ENCODE peak calls at places on chromosomes 6 and 20, in nine cellular contexts. B is stimulated activated CD8-positive, alpha-beta memory T cell treated with anti-CD3 and anti-CD28 coated beads, Interleukin-15, amount 100 ng/mL, for 24 hours; P is endothelial cell of umbilical vein; C is H54; G is activated T-cell treated with anti-CD3 and anti-CD28 coated beads for 24 hours; H is A549; X is NCI-H2081; R is RKO; I is RWPE1. O is an unnamed sample.

GRCh38 chr6:53064726-53065265 is 408 bp upstream of the FBXO9 start:
- DNase-seq in B (peak; percentile 67), P (peak; percentile 98), C (peak; percentile 96), G (peak; percentile 94), H (peak; percentile 96), X (peak; percentile 92), R (peak; percentile 98), I (peak; percentile 92), O (peak; percentile 98)

GRCh38 chr20:23046431-23046830 is 3.0 kb downstream of the THBD start:
- DNase-seq in B (no peak), P (no peak), C (no peak), G (no peak), H (no peak), X (no peak), R (no peak), I (no peak), O (no peak)

GRCh38 chr20:64077541-64077875 is 1.8 kb downstream of the RGS19 start:
- DNase-seq in B (no peak), P (no peak), C (no peak), G (no peak), H (no peak), X (no peak), R (no peak), I (no peak), O (no peak)

GRCh38 chr6:4856779-4857178 is 80.6 kb downstream of the CDYL start:
- DNase-seq in B (no peak), P (no peak), C (no peak), G (no peak), H (no peak), X (no peak), R (no peak), I (no peak), O (no peak)

GRCh38 chr6:112651239-112651638 is 304.1 kb downstream of the RFPL4B start:
- DNase-seq in B (no peak), P (no peak), C (no peak), G (no peak), H (no peak), X (no peak), R (no peak), I (no peak), O (no peak)

GRCh38 chr6:139114741-139115140 is 20.1 kb upstream of the HECA start:
- DNase-seq in B (no peak), P (no peak), C (no peak), G (no peak), H (no peak), X (peak; percentile 80), R (no peak), I (no peak), O (no peak)

GRCh38 chr6:13788820-13789219 is 25.5 kb downstream of the MCUR1 start:
- DNase-seq in B (no peak), P (no peak), C (no peak), G (no peak), H (no peak), X (no peak), R (no peak), I (no peak), O (no peak)

GRCh38 chr6:6392214-6393068 is 72.0 kb upstream of the F13A1 start:
- DNase-seq in B (no peak), P (no peak), C (no peak), G (no peak), H (no peak), X (no peak), R (no peak), I (no peak), O (no peak)

GRCh38 chr6:54427396-54427910 is 119.2 kb downstream of the TINAG start:
- DNase-seq in B (no peak), P (no peak), C (no peak), G (no peak), H (no peak), X (no peak), R (no peak), I (no peak), O (no peak)

GRCh38 chr20:56676001-56676400 is 46.9 kb downstream of the TFAP2C start:
- DNase-seq in B (no peak), P (no peak), C (no peak), G (no peak), H (no peak), X (no peak), R (no peak), I (no peak), O (no peak)

GRCh38 chr6:1820714-1821113 is 211.0 kb downstream of the FOXC1 start:
- DNase-seq in B (no peak), P (no peak), C (no peak), G (no peak), H (no peak), X (no peak), R (no peak), I (no peak), O (no peak)

GRCh38 chr20:48633620-48634257 is 194.1 kb downstream of the PREX1 start:
- DNase-seq in B (no peak), P (no peak), C (no peak), G (no peak), H (no peak), X (no peak), R (no peak), I (no peak), O (no peak)

GRCh38 chr6:117600008-117600743 is 2.1 kb downstream of the GOPC start:
- DNase-seq in B (no peak), P (peak; percentile 11), C (no peak), G (no peak), H (peak; percentile 17), X (no peak), R (peak; percentile 68), I (no peak), O (no peak)